ENCODE peak calls at places on chromosomes 6 and 20, in seven cellular contexts. One of them, this sample, is unnamed.

GRCh38 chr20:44784688-44785087 is 25.7 kb downstream of the RIMS4 start:
- DNase-seq in hypothalamus: no peak
- DNase-seq in activated CD4-positive, alpha-beta T cell treated with anti-CD3 and anti-CD28 coated beads, Interleukin-2, amount 10 ng/mL, durations not matched to agents 7 days and 5 days: no peak
- DNase-seq in fibroblast of pulmonary artery: no peak
- DNase-seq in Ammon's horn: no peak
- DNase-seq in anterior cingulate cortex: no peak
- DNase-seq in ascending aorta: no peak
- DNase-seq in this sample: no peak

GRCh38 chr20:37932074-37932473 is 29.1 kb downstream of the VSTM2L start:
- DNase-seq in hypothalamus: no peak
- DNase-seq in activated CD4-positive, alpha-beta T cell treated with anti-CD3 and anti-CD28 coated beads, Interleukin-2, amount 10 ng/mL, durations not matched to agents 7 days and 5 days: no peak
- DNase-seq in fibroblast of pulmonary artery: no peak
- DNase-seq in Ammon's horn: no peak
- DNase-seq in anterior cingulate cortex: no peak
- DNase-seq in ascending aorta: no peak
- DNase-seq in this sample: no peak

GRCh38 chr6:112016335-112016734 is 37.6 kb upstream of the CCN6 start:
- DNase-seq in hypothalamus: no peak
- DNase-seq in activated CD4-positive, alpha-beta T cell treated with anti-CD3 and anti-CD28 coated beads, Interleukin-2, amount 10 ng/mL, durations not matched to agents 7 days and 5 days: no peak
- DNase-seq in fibroblast of pulmonary artery: peak; percentile 83
- DNase-seq in Ammon's horn: no peak
- DNase-seq in anterior cingulate cortex: no peak
- DNase-seq in ascending aorta: no peak
- DNase-seq in this sample: peak; percentile 60

GRCh38 chr6:98924647-98925046 is 23.1 kb downstream of the FBXL4 start:
- DNase-seq in hypothalamus: no peak
- DNase-seq in activated CD4-positive, alpha-beta T cell treated with anti-CD3 and anti-CD28 coated beads, Interleukin-2, amount 10 ng/mL, durations not matched to agents 7 days and 5 days: no peak
- DNase-seq in fibroblast of pulmonary artery: no peak
- DNase-seq in Ammon's horn: no peak
- DNase-seq in anterior cingulate cortex: no peak
- DNase-seq in ascending aorta: no peak
- DNase-seq in this sample: no peak

GRCh38 chr6:9204171-9204570 is 768.8 kb upstream of the SLC35B3 start:
- DNase-seq in hypothalamus: no peak
- DNase-seq in activated CD4-positive, alpha-beta T cell treated with anti-CD3 and anti-CD28 coated beads, Interleukin-2, amount 10 ng/mL, durations not matched to agents 7 days and 5 days: no peak
- DNase-seq in fibroblast of pulmonary artery: peak; percentile 62
- DNase-seq in Ammon's horn: no peak
- DNase-seq in anterior cingulate cortex: no peak
- DNase-seq in ascending aorta: no peak
- DNase-seq in this sample: peak; percentile 25

GRCh38 chr20:3749689-3750639 is 17.5 kb downstream of the HSPA12B start:
- DNase-seq in hypothalamus: no peak
- DNase-seq in activated CD4-positive, alpha-beta T cell treated with anti-CD3 and anti-CD28 coated beads, Interleukin-2, amount 10 ng/mL, durations not matched to agents 7 days and 5 days: peak; percentile 36
- DNase-seq in fibroblast of pulmonary artery: no peak
- DNase-seq in Ammon's horn: no peak
- DNase-seq in anterior cingulate cortex: no peak
- DNase-seq in ascending aorta: no peak
- DNase-seq in this sample: no peak

GRCh38 chr6:132401120-132401940 is at the start of gene MOXD1:
- DNase-seq in hypothalamus: no peak
- DNase-seq in activated CD4-positive, alpha-beta T cell treated with anti-CD3 and anti-CD28 coated beads, Interleukin-2, amount 10 ng/mL, durations not matched to agents 7 days and 5 days: no peak
- DNase-seq in fibroblast of pulmonary artery: peak; percentile 34
- DNase-seq in Ammon's horn: peak; percentile 25
- DNase-seq in anterior cingulate cortex: no peak
- DNase-seq in ascending aorta: no peak
- DNase-seq in this sample: peak; percentile 22

GRCh38 chr6:143098054-143098673 is 37.5 kb downstream of the AIG1 start:
- DNase-seq in hypothalamus: no peak
- DNase-seq in activated CD4-positive, alpha-beta T cell treated with anti-CD3 and anti-CD28 coated beads, Interleukin-2, amount 10 ng/mL, durations not matched to agents 7 days and 5 days: no peak
- DNase-seq in fibroblast of pulmonary artery: no peak
- DNase-seq in Ammon's horn: peak; percentile 31
- DNase-seq in anterior cingulate cortex: no peak
- DNase-seq in ascending aorta: no peak
- DNase-seq in this sample: no peak

GRCh38 chr20:37904845-37905244 is 1.9 kb downstream of the VSTM2L start:
- DNase-seq in hypothalamus: no peak
- DNase-seq in activated CD4-positive, alpha-beta T cell treated with anti-CD3 and anti-CD28 coated beads, Interleukin-2, amount 10 ng/mL, durations not matched to agents 7 days and 5 days: no peak
- DNase-seq in fibroblast of pulmonary artery: no peak
- DNase-seq in Ammon's horn: no peak
- DNase-seq in anterior cingulate cortex: no peak
- DNase-seq in ascending aorta: no peak
- DNase-seq in this sample: no peak

GRCh38 chr6:142153230-142153629 is 6.2 kb downstream of the VTA1 start:
- DNase-seq in hypothalamus: no peak
- DNase-seq in activated CD4-positive, alpha-beta T cell treated with anti-CD3 and anti-CD28 coated beads, Interleukin-2, amount 10 ng/mL, durations not matched to agents 7 days and 5 days: no peak
- DNase-seq in fibroblast of pulmonary artery: no peak
- DNase-seq in Ammon's horn: no peak
- DNase-seq in anterior cingulate cortex: no peak
- DNase-seq in ascending aorta: no peak
- DNase-seq in this sample: no peak

GRCh38 chr20:48189177-48189576 is 403.9 kb upstream of the SULF2 start:
- DNase-seq in hypothalamus: no peak
- DNase-seq in activated CD4-positive, alpha-beta T cell treated with anti-CD3 and anti-CD28 coated beads, Interleukin-2, amount 10 ng/mL, durations not matched to agents 7 days and 5 days: no peak
- DNase-seq in fibroblast of pulmonary artery: peak; percentile 56
- DNase-seq in Ammon's horn: no peak
- DNase-seq in anterior cingulate cortex: no peak
- DNase-seq in ascending aorta: no peak
- DNase-seq in this sample: peak; percentile 52

GRCh38 chr20:17832236-17832635 is 132.5 kb downstream of the BANF2 start:
- DNase-seq in hypothalamus: no peak
- DNase-seq in activated CD4-positive, alpha-beta T cell treated with anti-CD3 and anti-CD28 coated beads, Interleukin-2, amount 10 ng/mL, durations not matched to agents 7 days and 5 days: no peak
- DNase-seq in fibroblast of pulmonary artery: no peak
- DNase-seq in Ammon's horn: no peak
- DNase-seq in anterior cingulate cortex: no peak
- DNase-seq in ascending aorta: no peak
- DNase-seq in this sample: no peak

This sample was measured in fibroblast of villous mesenchyme.